ENCODE peak calls at places on chromosomes 11 and 22, in seven cellular contexts. C is Caco-2, W is MM.1S, D is HCT116, R is GM23248, U is Peyer's patch, S is heart left ventricle. L is an unnamed sample.

GRCh38 chr11:62842171-62842717 is 2.9 kb upstream of the WDR74 start:
- DNase-seq in C (peak; percentile 78), W (no peak), D (no peak), R (peak; percentile 52), U (peak; percentile 57), S (peak; percentile 52), L (no peak)

GRCh38 chr22:49344196-49344595 is 483.5 kb downstream of the BRD1 start:
- DNase-seq in C (no peak), W (no peak), D (no peak), R (no peak), U (no peak), S (no peak), L (no peak)

GRCh38 chr11:95827661-95828060 is 37.4 kb downstream of the CEP57 start:
- DNase-seq in C (no peak), W (no peak), D (no peak), R (peak; percentile 56), U (no peak), S (no peak), L (no peak)

GRCh38 chr11:35526370-35526792 is 965 bp upstream of the PAMR1 start:
- DNase-seq in C (no peak), W (no peak), D (peak; percentile 27), R (no peak), U (no peak), S (no peak), L (no peak)

GRCh38 chr11:126456783-126457542 is 101.5 kb downstream of the ST3GAL4 start:
- DNase-seq in C (no peak), W (no peak), D (no peak), R (no peak), U (no peak), S (no peak), L (no peak)

GRCh38 chr22:50621948-50622722 is 5.8 kb downstream of the ARSA start:
- DNase-seq in C (no peak), W (peak; percentile 15), D (no peak), R (no peak), U (peak; percentile 71), S (peak; percentile 16), L (no peak)

GRCh38 chr22:24985824-24986214 is 33.3 kb downstream of the KIAA1671 start:
- DNase-seq in C (no peak), W (no peak), D (no peak), R (peak; percentile 27), U (no peak), S (peak; percentile 41), L (no peak)

GRCh38 chr22:40452730-40453487 is 82.5 kb downstream of the SGSM3 start:
- DNase-seq in C (no peak), W (no peak), D (no peak), R (peak; percentile 21), U (no peak), S (no peak), L (no peak)

GRCh38 chr11:32466279-32466915 is 31.1 kb upstream of the WT1 start:
- DNase-seq in C (no peak), W (no peak), D (no peak), R (no peak), U (no peak), S (no peak), L (no peak)

GRCh38 chr11:122676638-122677037 is 21.1 kb downstream of the UBASH3B start:
- DNase-seq in C (peak; percentile 89), W (no peak), D (peak; percentile 48), R (no peak), U (no peak), S (no peak), L (no peak)

GRCh38 chr11:1751999-1752906 is 1.9 kb upstream of the IFITM10 start:
- DNase-seq in C (no peak), W (no peak), D (no peak), R (no peak), U (no peak), S (no peak), L (no peak)

GRCh38 chr11:46977940-46978595 is 41.5 kb downstream of the CSTPP1 start:
- DNase-seq in C (no peak), W (no peak), D (no peak), R (peak; percentile 12), U (no peak), S (no peak), L (no peak)

GRCh38 chr11:6307879-6308278 is 12.4 kb downstream of the CAVIN3 start:
- DNase-seq in C (no peak), W (no peak), D (no peak), R (peak; percentile 74), U (no peak), S (no peak), L (no peak)

GRCh38 chr11:133821776-133822175 is 23.5 kb downstream of the SPATA19 start:
- DNase-seq in C (peak; percentile 72), W (peak; percentile 26), D (peak; percentile 27), R (peak; percentile 22), U (no peak), S (no peak), L (no peak)

GRCh38 chr11:1358286-1358685 is 31.4 kb upstream of the BRSK2 start:
- DNase-seq in C (no peak), W (no peak), D (no peak), R (no peak), U (no peak), S (peak; percentile 51), L (no peak)

GRCh38 chr22:47055461-47055860 is 293.0 kb downstream of the TBC1D22A start:
- DNase-seq in C (no peak), W (no peak), D (no peak), R (no peak), U (no peak), S (no peak), L (no peak)

GRCh38 chr11:106467486-106467885 is 390.0 kb downstream of the AASDHPPT start:
- DNase-seq in C (peak; percentile 85), W (no peak), D (no peak), R (no peak), U (no peak), S (no peak), L (no peak)

DNA sequence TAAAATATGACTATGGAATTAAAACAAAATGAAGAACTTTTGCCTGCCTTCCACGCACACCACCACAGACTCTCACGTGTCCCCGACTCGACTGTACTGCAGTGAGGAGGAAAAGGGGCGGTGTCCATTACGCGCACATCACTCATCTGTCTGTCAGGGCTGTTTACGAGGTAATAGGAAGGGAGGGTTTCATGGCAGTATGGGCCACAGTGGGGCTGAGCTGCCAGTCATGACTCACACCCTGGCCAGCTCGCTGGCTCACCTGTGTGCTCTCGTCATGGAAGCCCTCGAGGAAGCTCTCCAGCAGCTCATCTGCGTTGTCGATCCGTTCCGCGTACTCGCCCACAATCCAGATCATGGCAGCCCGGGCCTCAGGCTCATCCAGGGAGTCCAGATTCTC is 33.5 kb upstream of the RASL10A start:
- DNase-seq in C (no peak), W (no peak), D (no peak), R (no peak), U (no peak), S (no peak), L (no peak)
- H3K36me3 ChIP-seq in C (peaks cover 1% of the 10 kb centered on the region), W (peaks cover 8% of the 10 kb centered on the region), D (peaks cover 14% of the 10 kb centered on the region), R (peaks cover 13% of the 10 kb centered on the region), U (peaks cover 97% of the 10 kb centered on the region), S (no peaks in the 10 kb centered on the region), L (peaks cover 53% of the 10 kb centered on the region)

GRCh38 chr11:64915366-64915887 is 1.6 kb downstream of the ATG2A start:
- DNase-seq in C (no peak), W (no peak), D (no peak), R (no peak), U (no peak), S (no peak), L (no peak)
- H3K36me3 ChIP-seq in C (peaks cover 4% of the 10 kb centered on the region), W (no peaks in the 10 kb centered on the region), D (peaks cover 4% of the 10 kb centered on the region), R (no peaks in the 10 kb centered on the region), U (peaks cover 40% of the 10 kb centered on the region), S (no peaks in the 10 kb centered on the region), L (peaks cover 35% of the 10 kb centered on the region)

GRCh38 chr11:119054418-119054817 is 2.6 kb downstream of the HYOU1 start:
- DNase-seq in C (no peak), W (no peak), D (no peak), R (no peak), U (no peak), S (no peak), L (no peak)
- H3K36me3 ChIP-seq in C (peaks cover 15% of the 10 kb centered on the region), W (peaks cover 26% of the 10 kb centered on the region), D (peaks cover 41% of the 10 kb centered on the region), R (peaks cover 33% of the 10 kb centered on the region), U (peaks cover 59% of the 10 kb centered on the region), S (no peaks in the 10 kb centered on the region), L (peaks cover 35% of the 10 kb centered on the region)

DNA sequence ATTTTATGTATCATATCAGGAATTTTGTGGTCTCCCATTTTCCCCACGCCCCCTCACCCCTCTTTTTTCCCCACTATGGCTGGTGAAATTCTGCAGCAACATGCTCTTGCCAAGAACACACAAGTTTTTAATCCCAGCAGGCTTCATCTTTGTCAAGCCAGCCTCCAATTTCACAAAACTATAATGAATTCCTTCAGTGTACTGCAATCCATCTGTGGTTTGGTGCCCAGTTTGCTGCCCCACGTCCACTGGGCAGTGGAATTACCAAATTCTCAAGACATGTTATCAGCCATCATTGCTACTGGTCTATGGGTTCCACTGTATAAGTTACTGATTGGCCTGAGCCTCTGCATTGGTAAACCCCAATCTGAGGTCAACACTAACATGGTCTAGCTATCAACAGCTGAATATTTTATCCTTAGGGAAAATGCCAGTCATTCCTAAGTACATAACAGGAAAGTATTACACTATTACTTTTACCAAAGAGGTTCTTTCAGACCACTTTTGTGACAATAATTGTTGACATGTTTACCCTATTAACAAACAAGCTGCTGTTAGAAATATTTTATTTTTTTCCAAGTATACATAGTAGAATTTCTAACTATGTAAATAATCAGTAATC is 1.7 kb upstream of the PICALM start:
- DNase-seq in C (no peak), W (no peak), D (no peak), R (peak; percentile 38), U (no peak), S (no peak), L (no peak)
- H3K36me3 ChIP-seq in C (no peaks in the 10 kb centered on the region), W (no peaks in the 10 kb centered on the region), D (no peaks in the 10 kb centered on the region), R (no peaks in the 10 kb centered on the region), U (no peaks in the 10 kb centered on the region), S (no peaks in the 10 kb centered on the region), L (no peaks in the 10 kb centered on the region)

L was measured in thoracic aorta.